ENCODE peak calls at places on chromosome 4, in ten cellular contexts. G is CD8-positive, alpha-beta T cell; B is left ventricle myocardium inferior; A is AG04450; K is brain microvascular endothelial cell; L is WERI-Rb-1; F is lung; W is body of pancreas; Q is IMR-90; X is aorta. T is an unnamed sample.

GRCh38 chr4:61583696-61584095 is 383.6 kb downstream of the ADGRL3 start:
- DNase-seq in G (no peak), B (no peak), A (peak), K (no peak), L (no peak), F (no peak), W (no peak), Q (peak), X (no peak), T (peak)

GRCh38 chr4:79065262-79065661 is 126.0 kb upstream of the PAQR3 start:
- DNase-seq in G (no peak), B (no peak), A (no peak), K (no peak), L (no peak), F (no peak), W (no peak), Q (no peak), X (no peak), T (no peak)

GRCh38 chr4:26860922-26861433 is 337 bp downstream of the STIM2 start:
- DNase-seq in G (peak), B (peak), A (no peak), K (peak), L (peak), F (peak), W (peak), Q (peak), X (peak), T (no peak)

GRCh38 chr4:189021831-189022230 is 882.6 kb downstream of the TRIML1 start:
- DNase-seq in G (no peak), B (no peak), A (peak), K (peak), L (no peak), F (no peak), W (no peak), Q (peak), X (no peak), T (no peak)

GRCh38 chr4:2935762-2936743 is 27.2 kb downstream of the NOP14 start:
- DNase-seq in G (peak), B (peak), A (no peak), K (peak), L (peak), F (no peak), W (peak), Q (no peak), X (peak), T (peak)

GRCh38 chr4:129043523-129043922 is 49.8 kb downstream of the SCLT1 start:
- DNase-seq in G (no peak), B (no peak), A (no peak), K (peak), L (no peak), F (no peak), W (no peak), Q (peak), X (no peak), T (no peak)

GRCh38 chr4:105666693-105667092 is 41.8 kb downstream of the INTS12 start:
- DNase-seq in G (no peak), B (no peak), A (no peak), K (peak), L (no peak), F (no peak), W (no peak), Q (peak), X (no peak), T (no peak)

GRCh38 chr4:156101571-156101970 is 147.9 kb upstream of the CTSO start:
- DNase-seq in G (no peak), B (no peak), A (no peak), K (no peak), L (no peak), F (no peak), W (no peak), Q (peak), X (no peak), T (no peak)

GRCh38 chr4:86034616-86035015 is 325.2 kb downstream of the MAPK10 start:
- DNase-seq in G (no peak), B (no peak), A (no peak), K (no peak), L (no peak), F (no peak), W (no peak), Q (no peak), X (no peak), T (no peak)

GRCh38 chr4:86035688-86036087 is 324.2 kb downstream of the MAPK10 start:
- DNase-seq in G (no peak), B (no peak), A (no peak), K (no peak), L (no peak), F (no peak), W (no peak), Q (peak), X (no peak), T (no peak)

GRCh38 chr4:86031927-86032326 is 327.9 kb downstream of the MAPK10 start:
- DNase-seq in G (no peak), B (no peak), A (no peak), K (no peak), L (no peak), F (no peak), W (no peak), Q (no peak), X (no peak), T (no peak)

GRCh38 chr4:86032476-86033022 is 327.3 kb downstream of the MAPK10 start:
- DNase-seq in G (no peak), B (no peak), A (no peak), K (peak), L (no peak), F (no peak), W (peak), Q (peak), X (peak), T (peak)

DNA sequence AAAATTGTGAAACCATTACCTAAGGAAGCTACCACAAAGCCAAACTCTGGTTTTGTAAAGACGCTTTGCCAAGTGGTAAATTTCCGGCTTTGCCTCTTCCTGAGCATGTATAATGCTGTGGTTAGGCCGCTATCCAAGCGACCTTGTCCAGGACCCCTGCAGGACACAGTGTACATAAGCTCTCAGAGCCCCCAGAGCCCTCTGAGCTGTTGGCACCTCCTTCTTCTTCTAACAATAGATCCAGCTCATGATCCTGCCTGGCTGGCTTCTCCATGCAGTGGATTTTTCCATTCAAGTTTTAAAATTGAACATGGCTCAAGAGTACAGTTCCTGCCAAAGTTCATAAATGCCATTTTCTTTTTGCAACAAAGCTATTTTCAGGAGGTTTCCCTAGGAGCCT is 326.7 kb downstream of the MAPK10 start:
- DNase-seq in G (no peak), B (peak), A (no peak), K (peak), L (no peak), F (peak), W (peak), Q (peak), X (peak), T (peak)
- H3K27ac ChIP-seq in G (no peak), B (peak), A (peak), K (peak), L (no peak), F (peak), W (no peak), Q (peak), X (peak), T (peak)

GRCh38 chr4:115453416-115453815 is 340.0 kb upstream of the NDST4 start:
- DNase-seq in G (no peak), B (no peak), A (no peak), K (no peak), L (no peak), F (no peak), W (no peak), Q (no peak), X (no peak), T (peak)
- H3K27ac ChIP-seq in G (no peak), B (no peak), A (no peak), K (no peak), L (no peak), F (no peak), W (no peak), Q (no peak), X (no peak), T (peak)

GRCh38 chr4:153785830-153786721 is 2.8 kb downstream of the SFRP2 start:
- DNase-seq in G (no peak), B (no peak), A (no peak), K (no peak), L (no peak), F (no peak), W (no peak), Q (peak), X (no peak), T (no peak)
- H3K27ac ChIP-seq in G (no peak), B (no peak), A (no peak), K (no peak), L (peak), F (no peak), W (no peak), Q (no peak), X (no peak), T (no peak)

GRCh38 chr4:46081211-46081610 is 42.6 kb downstream of the GABRG1 start:
- DNase-seq in G (no peak), B (no peak), A (no peak), K (no peak), L (no peak), F (no peak), W (no peak), Q (no peak), X (no peak), T (no peak)

DNA sequence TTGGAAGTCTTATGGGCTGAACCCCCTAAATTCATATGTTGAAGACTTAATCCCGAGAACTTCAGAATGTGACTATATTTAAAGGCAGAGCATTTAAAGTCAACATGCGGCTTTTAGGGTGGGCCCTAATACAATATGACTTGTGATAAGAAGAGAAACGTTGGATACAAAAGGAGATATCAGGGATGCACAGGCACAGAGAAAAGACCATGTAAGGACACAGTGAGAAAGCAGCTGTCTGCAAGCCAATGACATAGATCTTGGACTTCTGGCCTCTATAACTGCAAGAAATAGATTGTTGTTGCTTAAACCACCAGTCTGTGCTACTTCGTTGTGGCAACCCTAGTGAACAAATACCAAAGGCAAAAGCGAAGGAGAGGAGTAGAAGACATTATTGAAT is 42.2 kb downstream of the GABRG1 start:
- DNase-seq in G (no peak), B (no peak), A (no peak), K (no peak), L (no peak), F (no peak), W (no peak), Q (no peak), X (no peak), T (no peak)
- H3K27ac ChIP-seq in G (no peak), B (no peak), A (no peak), K (no peak), L (no peak), F (no peak), W (no peak), Q (no peak), X (no peak), T (no peak)

GRCh38 chr4:57132746-57133142 is 22.6 kb upstream of the IGFBP7 start:
- DNase-seq in G (no peak), B (no peak), A (no peak), K (no peak), L (no peak), F (no peak), W (no peak), Q (no peak), X (no peak), T (no peak)
- H3K27ac ChIP-seq in G (no peak), B (no peak), A (no peak), K (no peak), L (no peak), F (no peak), W (no peak), Q (no peak), X (no peak), T (no peak)

GRCh38 chr4:6277935-6278800 is 8.5 kb downstream of the WFS1 start:
- DNase-seq in G (no peak), B (no peak), A (no peak), K (no peak), L (no peak), F (no peak), W (no peak), Q (peak), X (no peak), T (no peak)
- H3K27ac ChIP-seq in G (no peak), B (peak), A (peak), K (no peak), L (no peak), F (peak), W (no peak), Q (peak), X (no peak), T (no peak)

GRCh38 chr4:17096692-17097091 is 198.2 kb upstream of the LDB2 start:
- DNase-seq in G (no peak), B (no peak), A (no peak), K (no peak), L (no peak), F (no peak), W (no peak), Q (peak), X (no peak), T (no peak)
- H3K27ac ChIP-seq in G (no peak), B (no peak), A (no peak), K (no peak), L (no peak), F (no peak), W (no peak), Q (no peak), X (no peak), T (no peak)

DNA sequence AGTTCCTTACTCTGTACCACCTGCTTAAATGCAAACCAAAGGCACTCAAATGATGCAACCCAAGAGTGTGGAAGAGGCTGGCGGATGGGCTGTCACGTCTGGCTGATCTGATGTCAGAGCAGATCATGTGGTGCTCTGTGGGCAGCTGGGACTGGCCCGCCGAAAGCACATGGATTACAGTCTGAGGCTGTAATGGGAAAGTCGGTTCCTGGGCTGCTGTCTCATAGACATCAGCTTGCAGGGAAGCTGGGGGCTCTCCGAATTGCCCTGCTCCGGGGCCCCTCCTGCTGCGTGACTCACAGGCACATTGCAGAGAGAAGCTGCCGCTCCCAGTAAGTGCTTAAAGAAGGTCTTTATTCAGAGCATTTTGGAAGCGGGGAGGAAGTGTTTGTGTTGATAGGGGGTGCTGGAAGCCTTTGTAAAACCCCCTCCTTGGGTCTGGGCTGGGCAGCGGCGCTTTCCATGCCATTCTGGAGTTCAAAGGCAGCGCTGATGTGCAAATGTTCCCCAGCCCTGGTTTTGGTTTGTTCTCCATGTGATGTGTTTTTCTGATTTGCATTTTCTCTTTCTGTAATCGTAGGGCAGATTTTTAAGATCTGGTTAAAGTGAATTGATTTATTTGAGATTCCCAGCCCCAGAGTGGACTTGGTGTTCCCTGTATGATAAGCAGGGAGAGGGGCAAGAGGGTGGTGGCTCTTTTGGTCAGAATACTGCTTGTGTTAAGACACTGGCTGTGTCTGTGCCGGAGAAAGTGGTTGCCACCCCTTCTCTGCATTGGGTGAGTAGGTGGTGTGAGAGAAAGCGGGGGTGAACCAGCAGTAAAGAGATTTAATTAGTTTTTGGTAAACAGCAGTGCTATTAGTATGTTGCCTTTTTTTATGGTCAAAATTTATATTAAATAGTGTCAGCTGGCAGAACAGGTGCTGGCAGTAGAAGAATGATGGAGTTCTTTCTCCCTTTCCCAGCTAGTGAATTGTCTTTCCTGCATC is 181.3 kb downstream of the LARP7 start:
- DNase-seq in G (no peak), B (peak), A (peak), K (peak), L (peak), F (peak), W (peak), Q (peak), X (peak), T (peak)
- H3K27ac ChIP-seq in G (no peak), B (peak), A (peak), K (peak), L (peak), F (no peak), W (no peak), Q (no peak), X (no peak), T (peak)